ENCODE peak calls at places on chromosomes 11 and 22, in nine cellular contexts. One of them, this sample, is unnamed.

GRCh38 chr22:47783433-47784366 is 1021.2 kb downstream of the TBC1D22A start:
- DNase-seq in A172: no peak
- DNase-seq in SW480: no peak
- DNase-seq in progenitor cell of endocrine pancreas: no peak
- DNase-seq in choroid plexus epithelial cell: no peak
- DNase-seq in activated CD4-positive, alpha-beta T cell treated with anti-CD3 and anti-CD28 coated beads, Interleukin-2, amount 50 U/mL, for 4 hours: no peak
- DNase-seq in Kasumi-1: no peak
- DNase-seq in activated naive CD4-positive, alpha-beta T cell treated with anti-CD3 and anti-CD28 coated beads, Interleukin-2, amount 50 U/mL, for 16 hours: no peak
- DNase-seq in esophagus squamous epithelium: no peak
- DNase-seq in this sample: no peak

GRCh38 chr11:22699388-22699787 is 33.0 kb downstream of the GAS2 start:
- DNase-seq in A172: no peak
- DNase-seq in SW480: no peak
- DNase-seq in progenitor cell of endocrine pancreas: no peak
- DNase-seq in choroid plexus epithelial cell: no peak
- DNase-seq in activated CD4-positive, alpha-beta T cell treated with anti-CD3 and anti-CD28 coated beads, Interleukin-2, amount 50 U/mL, for 4 hours: no peak
- DNase-seq in Kasumi-1: no peak
- DNase-seq in activated naive CD4-positive, alpha-beta T cell treated with anti-CD3 and anti-CD28 coated beads, Interleukin-2, amount 50 U/mL, for 16 hours: no peak
- DNase-seq in esophagus squamous epithelium: no peak
- DNase-seq in this sample: no peak

GRCh38 chr11:17541330-17541885 is 2.8 kb downstream of the USH1C start:
- DNase-seq in A172: no peak
- DNase-seq in SW480: peak
- DNase-seq in progenitor cell of endocrine pancreas: no peak
- DNase-seq in choroid plexus epithelial cell: no peak
- DNase-seq in activated CD4-positive, alpha-beta T cell treated with anti-CD3 and anti-CD28 coated beads, Interleukin-2, amount 50 U/mL, for 4 hours: no peak
- DNase-seq in Kasumi-1: no peak
- DNase-seq in activated naive CD4-positive, alpha-beta T cell treated with anti-CD3 and anti-CD28 coated beads, Interleukin-2, amount 50 U/mL, for 16 hours: no peak
- DNase-seq in esophagus squamous epithelium: no peak
- DNase-seq in this sample: peak

GRCh38 chr11:76671236-76671590 is 666 bp upstream of the LRRC32 start:
- DNase-seq in A172: no peak
- DNase-seq in SW480: no peak
- DNase-seq in progenitor cell of endocrine pancreas: no peak
- DNase-seq in choroid plexus epithelial cell: no peak
- DNase-seq in activated CD4-positive, alpha-beta T cell treated with anti-CD3 and anti-CD28 coated beads, Interleukin-2, amount 50 U/mL, for 4 hours: no peak
- DNase-seq in Kasumi-1: no peak
- DNase-seq in activated naive CD4-positive, alpha-beta T cell treated with anti-CD3 and anti-CD28 coated beads, Interleukin-2, amount 50 U/mL, for 16 hours: no peak
- DNase-seq in esophagus squamous epithelium: no peak
- DNase-seq in this sample: no peak

GRCh38 chr22:35317680-35318290 is 18.1 kb downstream of the TOM1 start:
- DNase-seq in A172: no peak
- DNase-seq in SW480: no peak
- DNase-seq in progenitor cell of endocrine pancreas: no peak
- DNase-seq in choroid plexus epithelial cell: no peak
- DNase-seq in activated CD4-positive, alpha-beta T cell treated with anti-CD3 and anti-CD28 coated beads, Interleukin-2, amount 50 U/mL, for 4 hours: no peak
- DNase-seq in Kasumi-1: no peak
- DNase-seq in activated naive CD4-positive, alpha-beta T cell treated with anti-CD3 and anti-CD28 coated beads, Interleukin-2, amount 50 U/mL, for 16 hours: no peak
- DNase-seq in esophagus squamous epithelium: no peak
- DNase-seq in this sample: no peak

GRCh38 chr22:49767355-49768062 is 60.2 kb downstream of the BRD1 start:
- DNase-seq in A172: peak
- DNase-seq in SW480: peak
- DNase-seq in progenitor cell of endocrine pancreas: no peak
- DNase-seq in choroid plexus epithelial cell: peak
- DNase-seq in activated CD4-positive, alpha-beta T cell treated with anti-CD3 and anti-CD28 coated beads, Interleukin-2, amount 50 U/mL, for 4 hours: no peak
- DNase-seq in Kasumi-1: peak
- DNase-seq in activated naive CD4-positive, alpha-beta T cell treated with anti-CD3 and anti-CD28 coated beads, Interleukin-2, amount 50 U/mL, for 16 hours: peak
- DNase-seq in esophagus squamous epithelium: no peak
- DNase-seq in this sample: peak

GRCh38 chr11:79493555-79494171 is 52.8 kb upstream of the TENM4 start:
- DNase-seq in A172: peak
- DNase-seq in SW480: peak
- DNase-seq in progenitor cell of endocrine pancreas: peak
- DNase-seq in choroid plexus epithelial cell: peak
- DNase-seq in activated CD4-positive, alpha-beta T cell treated with anti-CD3 and anti-CD28 coated beads, Interleukin-2, amount 50 U/mL, for 4 hours: peak
- DNase-seq in Kasumi-1: peak
- DNase-seq in activated naive CD4-positive, alpha-beta T cell treated with anti-CD3 and anti-CD28 coated beads, Interleukin-2, amount 50 U/mL, for 16 hours: peak
- DNase-seq in esophagus squamous epithelium: no peak
- DNase-seq in this sample: peak

GRCh38 chr22:24938741-24939341 is 7.7 kb downstream of the LHFPL7 start:
- DNase-seq in A172: peak
- DNase-seq in SW480: peak
- DNase-seq in progenitor cell of endocrine pancreas: no peak
- DNase-seq in choroid plexus epithelial cell: peak
- DNase-seq in activated CD4-positive, alpha-beta T cell treated with anti-CD3 and anti-CD28 coated beads, Interleukin-2, amount 50 U/mL, for 4 hours: no peak
- DNase-seq in Kasumi-1: peak
- DNase-seq in activated naive CD4-positive, alpha-beta T cell treated with anti-CD3 and anti-CD28 coated beads, Interleukin-2, amount 50 U/mL, for 16 hours: peak
- DNase-seq in esophagus squamous epithelium: no peak
- DNase-seq in this sample: peak

GRCh38 chr22:29689201-29689871 is 30.5 kb upstream of the CABP7 start:
- DNase-seq in A172: no peak
- DNase-seq in SW480: no peak
- DNase-seq in progenitor cell of endocrine pancreas: no peak
- DNase-seq in choroid plexus epithelial cell: no peak
- DNase-seq in activated CD4-positive, alpha-beta T cell treated with anti-CD3 and anti-CD28 coated beads, Interleukin-2, amount 50 U/mL, for 4 hours: no peak
- DNase-seq in Kasumi-1: no peak
- DNase-seq in activated naive CD4-positive, alpha-beta T cell treated with anti-CD3 and anti-CD28 coated beads, Interleukin-2, amount 50 U/mL, for 16 hours: no peak
- DNase-seq in esophagus squamous epithelium: no peak
- DNase-seq in this sample: no peak